ENCODE peak calls at places on chromosomes 4 and X, in six cellular contexts. N is fibroblast of pulmonary artery, B is GM06990, L is nephron progenitor cell, H is SK-N-SH, V is Panc1. S is an unnamed sample.

GRCh38 chr4:42515156-42515884 is 118.0 kb downstream of the SHISA3 start:
- DNase-seq in H (no peak), N (peak; percentile 38), B (no peak), L (no peak), V (no peak), S (no peak)

GRCh38 chrX:133254666-133255065 is 36.5 kb upstream of the TFDP3 start:
- DNase-seq in V (no peak), H (no peak), L (no peak), N (no peak), B (no peak), S (no peak)

GRCh38 chrX:45769919-45770582 is 569.4 kb upstream of the DIPK2B start:
- DNase-seq in N (peak; percentile 91), H (peak; percentile 9), L (peak; percentile 13), V (no peak), B (peak; percentile 53), S (peak; percentile 84)

GRCh38 chr4:17787315-17787714 is 5.9 kb upstream of the FAM184B start:
- DNase-seq in V (no peak), H (no peak), B (no peak), N (no peak), L (no peak), S (no peak)

GRCh38 chr4:21522296-21522695 is 426.3 kb downstream of the KCNIP4 start:
- DNase-seq in H (no peak), B (no peak), L (no peak), V (no peak), N (no peak), S (no peak)

GRCh38 chr4:80989921-80990544 is 40.5 kb upstream of the BMP3 start:
- DNase-seq in H (peak; percentile 5), L (peak; percentile 15), V (peak; percentile 20), N (peak; percentile 80), B (peak; percentile 31), S (peak; percentile 40)

GRCh38 chr4:164138521-164138920 is 615.4 kb upstream of the SMIM31 start:
- DNase-seq in H (no peak), V (no peak), L (no peak), B (no peak), N (no peak), S (no peak)

GRCh38 chrX:44898411-44899221 is 25.6 kb downstream of the KDM6A start:
- DNase-seq in B (peak; percentile 26), N (no peak), L (no peak), V (no peak), H (no peak), S (no peak)

GRCh38 chrX:17377047-17377692 is 2.2 kb downstream of the NHS start:
- DNase-seq in L (peak; percentile 67), V (no peak), B (peak; percentile 10), N (peak; percentile 19), H (peak; percentile 46), S (no peak)

GRCh38 chr4:169723207-169723606 is 34.5 kb downstream of the HPF1 start:
- DNase-seq in L (no peak), H (peak; percentile 34), B (no peak), V (no peak), N (peak; percentile 13), S (no peak)
- TF ChIP-seq CTCF in L (no peak), H (peak; percentile 52), B (no peak), V (peak; percentile 41), N (peak; percentile 16), S (peak; percentile 31)

GRCh38 chr4:2330119-2331042 is 68.5 kb upstream of the MXD4 start:
- DNase-seq in B (no peak), H (no peak), L (no peak), V (peak; percentile 30), N (peak; percentile 92), S (peak; percentile 60)
- TF ChIP-seq CTCF in B (no peak), H (no peak), L (no peak), V (no peak), N (peak; percentile 29), S (no peak)

DNA sequence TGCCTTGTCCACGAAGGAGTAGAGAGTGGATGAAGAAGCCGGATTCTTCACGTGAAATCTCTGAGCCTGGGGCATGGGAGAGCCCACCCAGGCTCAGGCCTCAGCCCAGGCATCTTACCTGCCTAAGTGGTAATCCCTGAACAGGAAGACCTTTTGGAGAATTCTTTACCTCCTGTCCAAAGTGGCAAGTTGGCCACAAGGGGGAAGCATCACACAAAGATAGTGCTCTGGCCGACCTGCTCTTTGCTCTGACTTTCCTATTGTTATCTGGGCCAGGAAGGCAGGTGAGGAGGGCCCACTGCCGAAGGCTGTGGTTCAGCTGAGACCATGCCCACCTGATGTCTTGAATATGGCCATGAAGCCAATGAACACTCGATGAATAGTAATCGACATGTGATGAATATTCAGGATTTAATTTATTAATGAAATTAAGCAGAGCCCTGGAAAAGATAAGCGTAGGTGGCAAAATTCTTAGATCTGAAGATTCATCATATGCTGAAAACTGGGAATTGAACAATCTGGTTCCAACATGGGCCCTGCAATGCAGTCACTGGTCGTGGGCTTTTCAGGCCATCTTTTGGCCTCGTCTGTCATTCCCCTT is 93.8 kb downstream of the PDGFRA start:
- DNase-seq in V (peak; percentile 20), H (peak; percentile 82), B (peak; percentile 18), N (peak; percentile 73), L (peak; percentile 74), S (peak; percentile 12)
- TF ChIP-seq CTCF in V (peak; percentile 74), H (peak; percentile 81), B (peak; percentile 71), N (peak; percentile 84), L (peak; percentile 65), S (peak; percentile 78)

GRCh38 chrX:130147631-130148030 is 18.0 kb downstream of the AIFM1 start:
- DNase-seq in H (no peak), L (no peak), B (no peak), N (no peak), V (no peak), S (no peak)

GRCh38 chrX:130139474-130140201 is 26.0 kb downstream of the AIFM1 start:
- DNase-seq in H (no peak), L (no peak), N (peak; percentile 18), V (no peak), B (no peak), S (no peak)

GRCh38 chrX:130145123-130145522 is 20.5 kb downstream of the AIFM1 start:
- DNase-seq in N (no peak), H (no peak), L (no peak), B (no peak), V (no peak), S (no peak)

DNA sequence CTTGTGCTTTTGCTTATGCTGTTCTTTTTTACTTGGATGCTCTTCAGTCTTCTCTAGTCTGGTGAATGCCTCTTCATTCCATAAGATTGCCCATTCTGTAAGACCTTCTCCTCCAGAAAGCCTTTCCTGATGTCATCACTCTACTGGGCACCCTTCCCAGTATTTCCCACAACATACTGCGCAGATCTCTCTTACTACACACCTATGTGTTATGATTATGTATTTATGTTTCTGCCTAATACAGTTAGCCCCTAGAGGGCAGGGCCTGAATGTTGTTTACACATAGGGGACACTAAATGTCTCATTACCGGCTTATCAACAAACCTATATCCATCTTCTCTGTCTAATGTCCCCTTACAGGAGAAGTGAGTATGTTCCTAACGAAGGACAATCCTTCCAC is 21.1 kb downstream of the AIFM1 start:
- DNase-seq in N (peak; percentile 87), H (no peak), B (no peak), V (no peak), L (no peak), S (no peak)
- TF ChIP-seq CTCF in N (peak; percentile 34), H (no peak), B (no peak), V (peak; percentile 6), L (no peak), S (no peak)

GRCh38 chr4:67983333-67983732 is 20.0 kb upstream of the TMPRSS11A start:
- DNase-seq in L (no peak), N (no peak), H (no peak), B (no peak), V (no peak), S (no peak)
- TF ChIP-seq CTCF in L (no peak), N (no peak), H (no peak), B (no peak), V (no peak), S (no peak)

GRCh38 chr4:45554423-45554822 is 569.4 kb downstream of the GABRG1 start:
- DNase-seq in N (peak; percentile 6), L (no peak), H (no peak), B (no peak), V (no peak), S (no peak)

GRCh38 chr4:45550766-45551366 is 573.0 kb downstream of the GABRG1 start:
- DNase-seq in B (no peak), V (no peak), N (no peak), H (no peak), L (no peak), S (no peak)
- TF ChIP-seq CTCF in B (no peak), V (no peak), N (no peak), H (no peak), L (no peak), S (no peak)